ENCODE peak calls at places on chromosomes 11 and 22, in eight cellular contexts. Q is GM12892; I is heart left ventricle; L is suprapubic skin; A is effector memory CD4-positive, alpha-beta T cell; F is AG04450; J is stimulated activated CD4-positive, alpha-beta T cell treated with anti-CD3 and anti-CD28 coated beads, Interleukin-12 subunit alpha, Interleukin-12 subunit beta, amount 100 ng/mL, for 24 hours; K is lower leg skin. Y is an unnamed sample.

GRCh38 chr11:93484716-93485115 is 58.5 kb downstream of the SMCO4 start:
- DNase-seq in J (no peak), I (no peak), Q (no peak), F (peak), K (no peak), A (no peak), L (no peak), Y (no peak)

GRCh38 chr22:36606114-36606513 is 77.1 kb upstream of the EIF3D start:
- DNase-seq in I (peak), J (no peak), A (no peak), K (no peak), F (no peak), Q (no peak), L (no peak), Y (peak)

GRCh38 chr11:67289226-67289650 is at the start of gene ANKRD13D:
- DNase-seq in A (no peak), J (no peak), Q (no peak), L (peak), F (no peak), K (no peak), I (no peak), Y (no peak)

GRCh38 chr11:69150175-69150574 is 5.6 kb upstream of the SMIM38 start:
- DNase-seq in J (no peak), I (no peak), Q (no peak), K (no peak), F (no peak), A (no peak), L (no peak), Y (no peak)

GRCh38 chr11:119323532-119324033 is 6.7 kb upstream of the MCAM start:
- DNase-seq in Q (peak), F (no peak), I (peak), J (peak), A (peak), K (peak), L (peak), Y (peak)

GRCh38 chr11:115348404-115348803 is 155.8 kb downstream of the CADM1 start:
- DNase-seq in L (no peak), K (no peak), Q (no peak), J (no peak), A (no peak), F (no peak), I (no peak), Y (no peak)

GRCh38 chr11:13260196-13260962 is 17.2 kb upstream of the BMAL1 start:
- DNase-seq in I (no peak), Q (no peak), A (no peak), J (no peak), K (no peak), F (no peak), L (no peak), Y (no peak)

GRCh38 chr11:131924446-131925240 is 554.2 kb downstream of the NTM start:
- DNase-seq in I (no peak), L (no peak), A (no peak), F (no peak), J (no peak), K (no peak), Q (no peak), Y (no peak)

GRCh38 chr11:131691558-131692041 is 321.2 kb downstream of the NTM start:
- DNase-seq in Q (no peak), K (peak), A (no peak), I (no peak), J (no peak), L (no peak), F (no peak), Y (no peak)

GRCh38 chr11:75241036-75241905 is 697 bp downstream of the TPBGL start:
- DNase-seq in A (peak), Q (peak), I (peak), K (peak), F (peak), L (peak), J (peak), Y (peak)

GRCh38 chr11:93221539-93221938 is 23.7 kb upstream of the SLC36A4 start:
- DNase-seq in Q (no peak), I (no peak), K (no peak), L (no peak), A (no peak), F (no peak), J (no peak), Y (no peak)

GRCh38 chr22:38097557-38098409 is 12.7 kb downstream of the BAIAP2L2 start:
- DNase-seq in J (no peak), Q (no peak), I (no peak), A (no peak), F (no peak), K (no peak), L (no peak), Y (no peak)

GRCh38 chr11:76628408-76628947 is 42.1 kb downstream of the LRRC32 start:
- DNase-seq in Q (no peak), A (no peak), F (no peak), K (peak), I (no peak), J (peak), L (no peak), Y (no peak)

GRCh38 chr11:15969281-15969680 is 387.1 kb downstream of the SOX6 start:
- DNase-seq in Q (no peak), F (peak), J (no peak), A (no peak), L (no peak), K (no peak), I (peak), Y (peak)

GRCh38 chr11:113806403-113806802 is 26.8 kb downstream of the CLDN25 start:
- DNase-seq in J (no peak), A (no peak), L (no peak), Q (no peak), F (no peak), I (no peak), K (no peak), Y (no peak)

Y was measured in tibial artery.